ENCODE peak calls at places on chromosomes 12 and 14, in six cellular contexts. One of them, this sample, is unnamed.

GRCh38 chr12:77049767-77050353 is 15.5 kb downstream of the E2F7 start:
- DNase-seq in progenitor cell of endocrine pancreas: no peak
- DNase-seq in SJSA1: peak; percentile 42
- DNase-seq in RWPE1: peak; percentile 65
- DNase-seq in KBM-7: peak; percentile 76
- DNase-seq in stromal cell of bone marrow: no peak
- DNase-seq in this sample: peak; percentile 65

GRCh38 chr14:102838531-102838930 is 61.3 kb downstream of the TRAF3 start:
- DNase-seq in progenitor cell of endocrine pancreas: no peak
- DNase-seq in RWPE1: no peak
- DNase-seq in stromal cell of bone marrow: no peak
- DNase-seq in KBM-7: no peak
- DNase-seq in SJSA1: no peak
- DNase-seq in this sample: no peak

GRCh38 chr12:69415471-69416275 is 54.5 kb upstream of the FRS2 start:
- DNase-seq in stromal cell of bone marrow: peak; percentile 85
- DNase-seq in progenitor cell of endocrine pancreas: peak; percentile 23
- DNase-seq in RWPE1: peak; percentile 45
- DNase-seq in SJSA1: peak; percentile 79
- DNase-seq in KBM-7: peak; percentile 46
- DNase-seq in this sample: peak; percentile 18

GRCh38 chr14:86897224-86897623 is 1095.8 kb downstream of the GALC start:
- DNase-seq in progenitor cell of endocrine pancreas: no peak
- DNase-seq in KBM-7: no peak
- DNase-seq in RWPE1: no peak
- DNase-seq in SJSA1: no peak
- DNase-seq in stromal cell of bone marrow: no peak
- DNase-seq in this sample: no peak

GRCh38 chr14:61911534-61911933 is 149.3 kb downstream of the SNAPC1 start:
- DNase-seq in SJSA1: no peak
- DNase-seq in progenitor cell of endocrine pancreas: no peak
- DNase-seq in RWPE1: no peak
- DNase-seq in KBM-7: no peak
- DNase-seq in stromal cell of bone marrow: no peak
- DNase-seq in this sample: no peak

GRCh38 chr12:120062976-120063579 is 53.5 kb downstream of the RAB35 start:
- DNase-seq in progenitor cell of endocrine pancreas: no peak
- DNase-seq in SJSA1: no peak
- DNase-seq in RWPE1: no peak
- DNase-seq in KBM-7: no peak
- DNase-seq in stromal cell of bone marrow: no peak
- DNase-seq in this sample: no peak

GRCh38 chr12:116247377-116247776 is 30.1 kb downstream of the MED13L start:
- DNase-seq in RWPE1: no peak
- DNase-seq in KBM-7: no peak
- DNase-seq in stromal cell of bone marrow: no peak
- DNase-seq in progenitor cell of endocrine pancreas: no peak
- DNase-seq in SJSA1: no peak
- DNase-seq in this sample: no peak

GRCh38 chr14:20609215-20610001 is 18.2 kb upstream of the RNASE12 start:
- DNase-seq in progenitor cell of endocrine pancreas: peak; percentile 59
- DNase-seq in stromal cell of bone marrow: peak; percentile 78
- DNase-seq in RWPE1: peak; percentile 76
- DNase-seq in SJSA1: peak; percentile 94
- DNase-seq in KBM-7: peak; percentile 96
- DNase-seq in this sample: peak; percentile 81

GRCh38 chr14:97704316-97704715 is 907.1 kb downstream of the VRK1 start:
- DNase-seq in RWPE1: no peak
- DNase-seq in progenitor cell of endocrine pancreas: no peak
- DNase-seq in stromal cell of bone marrow: no peak
- DNase-seq in SJSA1: no peak
- DNase-seq in KBM-7: no peak
- DNase-seq in this sample: no peak

GRCh38 chr12:39905152-39905551 is 200.7 kb downstream of the SLC2A13 start:
- DNase-seq in stromal cell of bone marrow: peak; percentile 77
- DNase-seq in SJSA1: no peak
- DNase-seq in RWPE1: no peak
- DNase-seq in progenitor cell of endocrine pancreas: no peak
- DNase-seq in KBM-7: no peak
- DNase-seq in this sample: no peak

GRCh38 chr12:65098364-65098763 is 22.7 kb downstream of the WIF1 start:
- DNase-seq in RWPE1: peak; percentile 3
- DNase-seq in stromal cell of bone marrow: no peak
- DNase-seq in SJSA1: no peak
- DNase-seq in KBM-7: no peak
- DNase-seq in progenitor cell of endocrine pancreas: no peak
- DNase-seq in this sample: no peak

GRCh38 chr12:131698286-131698685 is 12.6 kb upstream of the SFSWAP start:
- DNase-seq in SJSA1: no peak
- DNase-seq in stromal cell of bone marrow: no peak
- DNase-seq in progenitor cell of endocrine pancreas: no peak
- DNase-seq in RWPE1: no peak
- DNase-seq in KBM-7: no peak
- DNase-seq in this sample: no peak

GRCh38 chr14:64971890-64972785 is at the start of gene RAB15:
- DNase-seq in KBM-7: peak; percentile 28
- DNase-seq in stromal cell of bone marrow: no peak
- DNase-seq in RWPE1: peak; percentile 38
- DNase-seq in progenitor cell of endocrine pancreas: peak; percentile 29
- DNase-seq in SJSA1: no peak
- DNase-seq in this sample: peak; percentile 14

GRCh38 chr12:89236237-89236636 is 116.1 kb downstream of the DUSP6 start:
- DNase-seq in progenitor cell of endocrine pancreas: no peak
- DNase-seq in stromal cell of bone marrow: no peak
- DNase-seq in KBM-7: no peak
- DNase-seq in RWPE1: no peak
- DNase-seq in SJSA1: no peak
- DNase-seq in this sample: no peak

GRCh38 chr12:27245039-27245438 is 953 bp downstream of the STK38L start:
- DNase-seq in SJSA1: no peak
- DNase-seq in stromal cell of bone marrow: no peak
- DNase-seq in progenitor cell of endocrine pancreas: no peak
- DNase-seq in RWPE1: no peak
- DNase-seq in KBM-7: peak; percentile 38
- DNase-seq in this sample: no peak

GRCh38 chr12:95117178-95117599 is 43.8 kb upstream of the NR2C1 start:
- DNase-seq in SJSA1: peak; percentile 64
- DNase-seq in KBM-7: peak; percentile 80
- DNase-seq in RWPE1: no peak
- DNase-seq in stromal cell of bone marrow: peak; percentile 51
- DNase-seq in progenitor cell of endocrine pancreas: peak; percentile 28
- DNase-seq in this sample: peak; percentile 79

GRCh38 chr14:37257651-37258050 is 59.9 kb downstream of the MIPOL1 start:
- DNase-seq in stromal cell of bone marrow: no peak
- DNase-seq in SJSA1: no peak
- DNase-seq in KBM-7: no peak
- DNase-seq in progenitor cell of endocrine pancreas: no peak
- DNase-seq in RWPE1: no peak
- DNase-seq in this sample: no peak

GRCh38 chr14:48536318-48536717 is 860.9 kb upstream of the MDGA2 start:
- DNase-seq in stromal cell of bone marrow: no peak
- DNase-seq in progenitor cell of endocrine pancreas: no peak
- DNase-seq in KBM-7: no peak
- DNase-seq in RWPE1: no peak
- DNase-seq in SJSA1: no peak
- DNase-seq in this sample: no peak

GRCh38 chr12:78060186-78060585 is 229.5 kb downstream of the NAV3 start:
- DNase-seq in KBM-7: no peak
- DNase-seq in stromal cell of bone marrow: peak; percentile 20
- DNase-seq in SJSA1: no peak
- DNase-seq in progenitor cell of endocrine pancreas: no peak
- DNase-seq in RWPE1: no peak
- DNase-seq in this sample: no peak

GRCh38 chr12:89544730-89545184 is 18.9 kb upstream of the POC1B start:
- DNase-seq in SJSA1: peak; percentile 82
- DNase-seq in RWPE1: no peak
- DNase-seq in stromal cell of bone marrow: peak; percentile 63
- DNase-seq in progenitor cell of endocrine pancreas: no peak
- DNase-seq in KBM-7: peak; percentile 77
- DNase-seq in this sample: peak; percentile 74

GRCh38 chr12:63354919-63355318 is 203.9 kb upstream of the AVPR1A start:
- DNase-seq in SJSA1: no peak
- DNase-seq in progenitor cell of endocrine pancreas: no peak
- DNase-seq in KBM-7: no peak
- DNase-seq in RWPE1: no peak
- DNase-seq in stromal cell of bone marrow: no peak
- DNase-seq in this sample: no peak

GRCh38 chr14:71852201-71852600 is 80.0 kb upstream of the RGS6 start:
- DNase-seq in stromal cell of bone marrow: no peak
- DNase-seq in RWPE1: no peak
- DNase-seq in progenitor cell of endocrine pancreas: no peak
- DNase-seq in KBM-7: peak; percentile 8
- DNase-seq in SJSA1: no peak
- DNase-seq in this sample: no peak

GRCh38 chr14:96078687-96079016 is 39.5 kb downstream of the C14orf132 start:
- DNase-seq in RWPE1: no peak
- DNase-seq in SJSA1: no peak
- DNase-seq in progenitor cell of endocrine pancreas: no peak
- DNase-seq in stromal cell of bone marrow: no peak
- DNase-seq in KBM-7: no peak
- DNase-seq in this sample: no peak

GRCh38 chr14:100728962-100729361 is 2.3 kb downstream of the DLK1 start:
- DNase-seq in progenitor cell of endocrine pancreas: no peak
- DNase-seq in stromal cell of bone marrow: no peak
- DNase-seq in SJSA1: no peak
- DNase-seq in RWPE1: no peak
- DNase-seq in KBM-7: peak; percentile 22
- DNase-seq in this sample: no peak

This sample was measured in RPMI8226.